ENCODE peak calls at places on chromosomes 3 and 15, in five cellular contexts. T is right lobe of liver, G is cardiac fibroblast, D is GM10248, L is ovary. M is an unnamed sample.

GRCh38 chr3:79598594-79598993 is 169.2 kb downstream of the ROBO1 start:
- DNase-seq in L (no peak), T (no peak), G (peak), D (no peak), M (no peak)

GRCh38 chr3:18717588-18717987 is 292.4 kb upstream of the SATB1 start:
- DNase-seq in L (no peak), T (no peak), D (no peak), G (no peak), M (peak)

GRCh38 chr15:65082303-65082958 is 5.9 kb downstream of the KBTBD13 start:
- DNase-seq in T (no peak), L (no peak), D (no peak), G (no peak), M (no peak)

GRCh38 chr3:44130249-44130648 is 111.4 kb upstream of the TOPAZ1 start:
- DNase-seq in L (no peak), G (no peak), D (no peak), T (no peak), M (no peak)

GRCh38 chr3:30664884-30665283 is 58.5 kb downstream of the TGFBR2 start:
- DNase-seq in D (no peak), G (no peak), T (no peak), L (no peak), M (no peak)

GRCh38 chr15:90915808-90916440 is 12.8 kb downstream of the MAN2A2 start:
- DNase-seq in D (no peak), G (peak), T (peak), L (peak), M (no peak)

GRCh38 chr3:71926242-71926560 is 141.3 kb upstream of the PROK2 start:
- DNase-seq in L (no peak), D (peak), T (no peak), G (peak), M (peak)

GRCh38 chr15:33211409-33211808 is 16.9 kb upstream of the FMN1 start:
- DNase-seq in G (no peak), D (no peak), T (no peak), L (no peak), M (no peak)

GRCh38 chr15:31346367-31347066 is 19.9 kb downstream of the KLF13 start:
- DNase-seq in G (no peak), T (no peak), D (peak), L (no peak), M (peak)

GRCh38 chr3:102512734-102513518 is 78.1 kb downstream of the ZPLD1 start:
- DNase-seq in G (no peak), L (no peak), T (no peak), D (no peak), M (no peak)

GRCh38 chr3:178845446-178846118 is 226.0 kb downstream of the ZMAT3 start:
- DNase-seq in G (peak), L (no peak), T (no peak), D (no peak), M (no peak)

GRCh38 chr3:178850452-178851166 is 221.0 kb downstream of the ZMAT3 start:
- DNase-seq in T (no peak), G (no peak), L (no peak), D (no peak), M (no peak)

GRCh38 chr3:178849220-178849910 is 222.2 kb downstream of the ZMAT3 start:
- DNase-seq in T (no peak), D (no peak), G (peak), L (no peak), M (no peak)

GRCh38 chr3:178847170-178847569 is 224.4 kb downstream of the ZMAT3 start:
- DNase-seq in L (no peak), D (no peak), T (no peak), G (peak), M (no peak)
- TF ChIP-seq CTCF in L (no peak), D (no peak), T (no peak), G (no peak), M (no peak)

DNA sequence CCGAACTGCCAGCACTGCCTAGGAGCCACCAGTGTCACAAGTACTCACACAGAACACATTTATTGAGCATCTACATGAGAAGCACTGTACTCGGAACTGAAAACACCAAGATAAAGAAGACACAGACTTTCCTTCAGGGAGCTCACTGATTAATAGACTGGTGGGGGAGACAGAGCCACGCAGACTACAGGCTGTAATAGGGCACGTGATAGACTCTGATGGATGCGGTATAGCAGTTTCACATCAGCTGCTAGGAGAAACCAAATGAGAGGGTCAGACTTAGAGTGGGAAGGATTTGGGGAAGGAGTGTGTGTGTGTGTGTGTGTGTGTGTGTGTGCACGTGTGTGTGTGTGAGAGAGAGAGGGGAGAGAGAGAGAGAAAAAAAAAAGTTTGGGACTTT is 12.1 kb downstream of the EPHB1 start:
- DNase-seq in D (no peak), T (no peak), L (no peak), G (no peak), M (no peak)
- TF ChIP-seq CTCF in D (no peak), T (no peak), L (no peak), G (no peak), M (no peak)

GRCh38 chr3:58532794-58533220 is 4.2 kb downstream of the ACOX2 start:
- DNase-seq in D (peak), L (peak), G (peak), T (peak), M (peak)
- TF ChIP-seq CTCF in D (peak), L (peak), G (peak), T (peak), M (peak)

GRCh38 chr15:48330855-48331795 is at the start of gene DUT:
- DNase-seq in G (peak), T (peak), L (peak), D (peak), M (peak)
- TF ChIP-seq CTCF in G (no peak), T (no peak), L (peak), D (no peak), M (no peak)

GRCh38 chr3:45676248-45677044 is 12.8 kb upstream of the SACM1L start:
- DNase-seq in L (no peak), G (no peak), T (no peak), D (no peak), M (no peak)
- TF ChIP-seq CTCF in L (no peak), G (no peak), T (no peak), D (no peak), M (no peak)

GRCh38 chr3:170656293-170656692 is 70.4 kb upstream of the SLC7A14 start:
- DNase-seq in D (no peak), G (no peak), T (no peak), L (no peak), M (no peak)
- TF ChIP-seq CTCF in D (no peak), G (no peak), T (no peak), L (no peak), M (no peak)

GRCh38 chr15:70008697-70009285 is 88.9 kb downstream of the TLE3 start:
- DNase-seq in T (no peak), D (no peak), G (no peak), L (no peak), M (no peak)
- TF ChIP-seq CTCF in T (no peak), D (no peak), G (no peak), L (no peak), M (no peak)

GRCh38 chr3:165895919-165896318 is 58.7 kb upstream of the BCHE start:
- DNase-seq in D (no peak), T (no peak), L (no peak), G (peak), M (no peak)
- TF ChIP-seq CTCF in D (peak), T (no peak), L (no peak), G (peak), M (peak)

GRCh38 chr15:88382482-88382983 is 84.7 kb downstream of the MRPL46 start:
- DNase-seq in L (no peak), D (no peak), T (no peak), G (no peak), M (no peak)

GRCh38 chr15:88377509-88377908 is 89.7 kb downstream of the MRPL46 start:
- DNase-seq in L (no peak), D (no peak), G (no peak), T (no peak), M (no peak)

GRCh38 chr15:88375234-88375926 is 91.8 kb downstream of the MRPL46 start:
- DNase-seq in G (peak), L (no peak), D (no peak), T (no peak), M (no peak)

GRCh38 chr15:88376574-88377174 is 90.5 kb downstream of the MRPL46 start:
- DNase-seq in L (no peak), D (no peak), T (no peak), G (peak), M (no peak)

GRCh38 chr15:88378259-88378658 is 88.9 kb downstream of the MRPL46 start:
- DNase-seq in G (no peak), T (no peak), D (no peak), L (no peak), M (no peak)
- TF ChIP-seq CTCF in G (no peak), T (no peak), D (no peak), L (no peak), M (no peak)

DNA sequence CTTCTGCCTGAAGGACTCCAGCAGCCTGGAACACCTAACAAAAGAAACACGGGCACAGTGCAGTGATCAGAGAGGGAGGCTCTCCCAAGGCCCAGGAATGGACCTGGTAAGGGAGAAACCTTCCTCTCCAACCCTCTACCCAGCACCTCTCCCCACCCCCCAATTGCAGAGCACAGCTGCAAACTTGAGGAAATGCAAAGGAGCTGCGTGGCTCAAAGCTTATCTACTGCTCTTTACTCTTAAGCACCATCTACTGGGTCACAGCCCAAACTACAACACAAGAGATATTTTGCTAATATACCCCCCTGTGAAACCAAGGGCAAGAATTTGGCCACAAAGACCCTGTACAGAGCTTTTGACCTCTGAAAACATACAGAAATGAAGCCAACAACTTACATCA is 328.3 kb downstream of the OXSM start:
- DNase-seq in L (no peak), T (no peak), G (peak), D (peak), M (peak)
- TF ChIP-seq CTCF in L (no peak), T (no peak), G (no peak), D (peak), M (peak)

M was measured in GM13976.